ENCODE peak calls at places on chromosomes 7 and 10, in eight cellular contexts. P is AG04450; D is endothelial cell of umbilical vein; H is CD8-positive, alpha-beta memory T cell; I is CD4-positive, alpha-beta memory T cell; F is adipocyte; V is IMR-90; W is endodermal cell. Z is an unnamed sample.

GRCh38 chr7:103466814-103467213 is 20.8 kb upstream of the SLC26A5 start:
- DNase-seq in W (no peak), I (no peak), V (no peak), H (no peak), F (no peak), P (no peak), D (no peak), Z (no peak)

GRCh38 chr10:100999742-101000601 is at the start of gene LZTS2:
- DNase-seq in I (no peak), H (no peak), D (peak; percentile 38), P (no peak), F (peak; percentile 67), W (peak; percentile 77), V (no peak), Z (no peak)

GRCh38 chr10:43204943-43205671 is 61.8 kb downstream of the RASGEF1A start:
- DNase-seq in W (peak; percentile 93), I (peak; percentile 47), P (peak; percentile 11), F (peak; percentile 65), V (peak; percentile 48), D (peak; percentile 50), H (peak; percentile 37), Z (peak; percentile 48)

GRCh38 chr7:88184848-88185304 is 35.0 kb downstream of the SRI start:
- DNase-seq in I (no peak), H (no peak), P (no peak), D (no peak), W (no peak), F (peak; percentile 9), V (peak; percentile 12), Z (peak; percentile 8)

GRCh38 chr7:95303501-95303900 is 20.8 kb downstream of the PON1 start:
- DNase-seq in D (no peak), H (no peak), W (no peak), P (no peak), V (no peak), F (no peak), I (no peak), Z (no peak)

GRCh38 chr10:71596759-71597158 is 122.8 kb downstream of the C10orf105 start:
- DNase-seq in I (no peak), V (no peak), F (no peak), P (no peak), H (no peak), W (no peak), D (no peak), Z (no peak)

GRCh38 chr7:114832906-114833595 is 88.8 kb upstream of the MDFIC start:
- DNase-seq in H (no peak), F (no peak), D (no peak), V (no peak), P (no peak), I (no peak), W (no peak), Z (no peak)

GRCh38 chr7:805261-805660 is 27.0 kb upstream of the SUN1 start:
- DNase-seq in D (peak; percentile 58), W (no peak), F (no peak), P (no peak), I (no peak), H (no peak), V (no peak), Z (no peak)

GRCh38 chr7:30226593-30227268 is 57.7 kb upstream of the ZNRF2 start:
- DNase-seq in W (peak; percentile 90), V (no peak), D (no peak), P (no peak), H (no peak), F (no peak), I (no peak), Z (no peak)

GRCh38 chr10:132813560-132814468 is 27.9 kb upstream of the NKX6-2 start:
- DNase-seq in I (no peak), V (no peak), D (no peak), H (no peak), P (no peak), F (no peak), W (peak; percentile 30), Z (no peak)

GRCh38 chr10:123408660-123409059 is 254.5 kb downstream of the BUB3 start:
- DNase-seq in P (no peak), D (no peak), I (no peak), F (no peak), W (peak; percentile 5), V (no peak), H (no peak), Z (no peak)

GRCh38 chr10:22345301-22346086 is at the start of gene SPAG6:
- DNase-seq in P (no peak), F (no peak), H (no peak), D (no peak), V (no peak), I (no peak), W (peak; percentile 91), Z (no peak)

GRCh38 chr10:83448013-83448412 is 691.3 kb upstream of the GHITM start:
- DNase-seq in W (no peak), D (no peak), I (no peak), P (no peak), H (no peak), V (no peak), F (no peak), Z (no peak)

GRCh38 chr7:69967152-69967591 is 368.9 kb downstream of the AUTS2 start:
- DNase-seq in D (no peak), H (no peak), W (peak; percentile 57), F (peak; percentile 64), P (no peak), I (no peak), V (no peak), Z (no peak)

DNA sequence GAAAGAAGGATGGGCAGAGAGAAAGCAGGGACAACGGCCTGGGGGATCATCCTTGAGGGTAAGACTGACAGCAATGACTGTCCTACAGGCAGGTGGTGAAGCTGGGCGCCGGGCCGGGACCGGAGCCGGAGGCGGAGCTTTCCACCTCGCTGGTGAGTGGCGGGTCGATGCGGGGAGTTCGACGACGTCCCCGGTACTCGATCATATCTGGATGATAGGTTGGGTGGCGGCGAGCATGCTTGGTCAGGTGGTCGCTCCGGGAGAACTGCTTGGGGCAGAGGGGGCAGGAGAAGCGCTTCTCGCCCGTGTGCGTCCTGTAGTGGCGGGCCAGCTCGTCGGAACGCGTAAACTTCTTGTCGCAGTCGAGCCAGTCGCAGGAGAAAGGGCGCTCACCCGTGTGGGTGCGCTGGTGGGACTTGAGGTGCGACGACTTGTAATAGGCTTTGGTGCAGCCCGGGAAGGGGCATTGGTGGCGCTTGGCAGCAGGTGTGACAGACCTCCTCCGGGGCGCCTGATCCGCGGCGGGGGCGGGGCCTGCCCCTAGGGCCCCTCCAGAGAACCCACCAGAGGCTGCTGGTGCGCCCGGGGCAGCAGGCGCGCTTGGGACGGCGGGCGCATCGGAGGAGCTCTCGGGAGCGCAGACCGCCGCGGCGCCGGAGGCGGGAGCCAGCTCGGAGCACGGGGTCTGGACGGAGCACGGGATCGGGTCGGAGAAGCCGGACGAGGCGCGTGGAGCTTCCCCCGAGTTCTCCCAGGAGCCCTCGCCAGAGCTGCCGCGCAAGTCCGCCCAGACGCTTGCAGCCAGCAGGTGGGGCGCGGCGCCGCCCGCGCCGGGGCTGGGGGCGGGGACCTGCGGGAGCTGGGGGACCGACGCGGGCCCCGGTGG is 784 bp downstream of the KLF14 start:
- DNase-seq in V (peak; percentile 1), D (no peak), F (peak; percentile 31), P (no peak), W (peak; percentile 79), H (peak; percentile 24), I (peak; percentile 15), Z (no peak)
- H3K27me3 ChIP-seq in V (peaks cover 55% of the 10 kb centered on the region), D (peaks cover 44% of the 10 kb centered on the region), F (peaks cover 13% of the 10 kb centered on the region), P (peaks cover 67% of the 10 kb centered on the region), W (peaks cover 97% of the 10 kb centered on the region), H (peaks cover 44% of the 10 kb centered on the region), I (peaks cover 45% of the 10 kb centered on the region), Z (peaks cover 28% of the 10 kb centered on the region)

DNA sequence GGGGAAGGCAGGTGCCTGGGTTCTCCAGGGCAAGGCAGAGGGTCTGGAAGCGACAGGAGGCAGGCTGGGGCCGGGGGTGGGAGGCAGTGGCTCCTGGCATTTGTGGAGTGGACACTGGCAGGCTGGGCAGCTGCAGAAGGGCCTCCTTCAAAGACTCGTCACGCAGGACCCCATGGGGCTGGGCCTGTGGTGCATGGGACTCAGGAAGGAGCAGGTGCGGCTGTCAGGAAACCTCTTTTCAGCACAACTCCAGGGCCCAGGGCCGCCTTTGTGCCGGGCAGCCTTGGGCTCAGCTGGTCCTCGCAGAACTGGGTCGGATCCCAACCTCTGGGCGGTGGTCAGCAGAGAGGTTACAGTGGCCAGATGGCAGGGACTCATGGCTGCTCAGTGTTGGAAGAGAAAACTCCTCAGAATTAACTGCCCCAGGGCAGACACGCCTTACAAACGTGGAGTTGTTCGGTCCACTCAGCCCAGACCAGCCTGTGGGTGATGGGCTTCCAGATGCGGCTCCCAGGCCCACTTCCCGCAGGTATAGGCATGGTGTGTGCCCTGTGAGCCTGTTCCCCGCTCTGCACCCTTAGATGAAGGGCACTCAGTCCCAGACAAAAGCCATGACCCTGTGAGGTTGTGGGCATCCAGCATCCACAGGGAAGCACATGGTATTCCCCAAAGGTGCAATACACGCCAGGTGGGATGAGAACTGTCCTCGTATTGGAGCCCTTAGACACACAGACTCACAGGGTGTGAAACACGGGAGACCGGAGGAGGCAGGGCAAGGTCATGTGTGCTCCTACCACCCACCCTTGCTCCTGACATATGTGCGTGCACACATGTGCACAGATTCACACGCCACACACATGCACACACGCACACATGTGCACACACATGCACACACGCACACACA is 319.0 kb downstream of the WDR37 start:
- DNase-seq in P (no peak), F (no peak), W (peak; percentile 48), I (no peak), H (no peak), V (no peak), D (no peak), Z (no peak)
- H3K4me3 ChIP-seq in P (no peak overlapping the region), F (no peak overlapping the region), W (no peak overlapping the region), I (no peak overlapping the region), H (no peak overlapping the region), V (no peak overlapping the region), D (no peak overlapping the region), Z (no peak overlapping the region)

DNA sequence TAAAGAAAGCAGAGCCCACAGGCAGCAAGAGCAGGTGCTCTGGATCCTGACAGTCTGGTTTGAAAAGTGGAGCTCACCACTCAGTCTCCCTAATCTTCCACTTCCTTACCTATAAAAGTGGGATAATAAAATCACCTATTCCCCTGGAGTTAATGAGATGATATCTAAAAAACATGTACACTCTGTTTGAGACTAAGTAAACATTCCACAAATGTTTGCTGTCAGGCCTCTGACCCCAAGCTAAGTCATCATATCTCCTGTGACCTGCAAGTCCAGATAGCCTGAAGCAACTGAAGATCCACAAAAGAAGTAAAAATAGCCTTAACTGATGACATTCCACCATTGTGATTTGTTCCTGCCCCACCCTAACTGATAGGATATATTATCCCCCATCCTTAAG is 1324.5 kb downstream of the XPNPEP1 start:
- DNase-seq in I (no peak), H (no peak), W (no peak), P (no peak), D (no peak), V (no peak), F (no peak), Z (no peak)
- H3K27me3 ChIP-seq in I (no peaks in the 10 kb centered on the region), H (no peaks in the 10 kb centered on the region), W (no peaks in the 10 kb centered on the region), P (no peaks in the 10 kb centered on the region), D (no peaks in the 10 kb centered on the region), V (no peaks in the 10 kb centered on the region), F (no peaks in the 10 kb centered on the region), Z (no peaks in the 10 kb centered on the region)

DNA sequence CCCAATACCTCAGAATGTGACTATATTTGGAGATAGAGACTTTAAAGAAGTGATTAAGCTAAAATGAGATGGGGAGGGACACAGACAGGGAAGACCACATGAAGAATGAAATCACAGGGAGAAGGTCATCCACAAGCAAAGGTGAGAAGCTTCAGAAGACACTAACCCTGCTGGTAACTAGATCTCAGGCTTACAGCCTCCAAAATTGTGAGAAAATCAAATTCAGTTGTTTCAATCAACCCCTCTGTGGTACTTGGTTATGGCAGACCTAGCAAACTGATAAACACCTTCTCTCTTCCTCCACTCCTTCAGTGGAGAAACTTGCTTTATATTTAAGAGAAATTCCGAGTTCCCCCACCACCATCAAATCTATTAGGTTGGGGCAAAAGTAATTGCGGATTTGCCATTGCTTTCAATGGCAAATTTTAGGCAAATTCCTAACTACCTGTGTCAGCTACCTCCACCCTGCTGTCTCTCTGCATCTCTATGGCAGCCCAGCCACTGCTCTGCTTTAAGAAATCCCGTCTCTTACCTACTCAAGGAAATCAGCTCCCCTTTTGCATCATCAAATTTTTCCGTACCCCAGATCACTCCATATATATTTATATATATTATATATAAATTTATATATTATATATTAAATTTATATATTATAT is 38.2 kb downstream of the SEMA3E start:
- DNase-seq in H (no peak), I (no peak), F (no peak), D (no peak), W (peak; percentile 56), P (no peak), V (no peak), Z (no peak)
- H3K4me3 ChIP-seq in H (no peak overlapping the region), I (no peak overlapping the region), F (no peak overlapping the region), D (no peak overlapping the region), W (no peak overlapping the region), P (no peak overlapping the region), V (no peak overlapping the region), Z (no peak overlapping the region)

Z was measured in brain microvascular endothelial cell.